ENCODE peak calls at places on chromosomes 16 and 17, in six cellular contexts. J, M, Q, L, U and T are unnamed samples.

GRCh38 chr17:2925011-2925410 is 128.8 kb downstream of the RAP1GAP2 start:
- DNase-seq in J (no peak), M (no peak), Q (no peak), L (peak), U (no peak), T (no peak)

GRCh38 chr17:50943575-50943933 is 77.4 kb upstream of the TOB1 start:
- DNase-seq in J (no peak), M (no peak), Q (no peak), L (no peak), U (no peak), T (no peak)

GRCh38 chr17:1709971-1710806 is at the start of gene TLCD2:
- DNase-seq in J (peak), M (peak), Q (peak), L (no peak), U (no peak), T (peak)

GRCh38 chr16:82675300-82675699 is 48.5 kb downstream of the CDH13 start:
- DNase-seq in J (no peak), M (no peak), Q (no peak), L (no peak), U (no peak), T (no peak)

GRCh38 chr16:83781-84615 is 6.0 kb downstream of the MPG start:
- DNase-seq in J (no peak), M (no peak), Q (no peak), L (no peak), U (no peak), T (no peak)

GRCh38 chr16:81620796-81621195 is 158.3 kb upstream of the PLCG2 start:
- DNase-seq in J (no peak), M (no peak), Q (no peak), L (no peak), U (no peak), T (no peak)

GRCh38 chr17:20184977-20185619 is 175.9 kb downstream of the SPECC1 start:
- DNase-seq in J (no peak), M (no peak), Q (no peak), L (peak), U (no peak), T (no peak)

GRCh38 chr17:44220211-44221071 is 966 bp upstream of the UBTF start:
- DNase-seq in J (peak), M (peak), Q (no peak), L (peak), U (no peak), T (peak)

GRCh38 chr16:46929378-46930332 is 43.8 kb downstream of the DNAJA2 start:
- DNase-seq in J (peak), M (peak), Q (peak), L (peak), U (no peak), T (peak)

GRCh38 chr17:21177401-21177800 is 36.6 kb downstream of the TMEM11 start:
- DNase-seq in J (no peak), M (no peak), Q (no peak), L (no peak), U (no peak), T (no peak)

GRCh38 chr16:22933173-22933572 is 119.2 kb downstream of the HS3ST2 start:
- DNase-seq in J (no peak), M (no peak), Q (no peak), L (peak), U (no peak), T (no peak)
- TF ChIP-seq REST in J (no peak), M (no peak), Q (no peak), L (no peak), U (no peak), T (no peak)

DNA sequence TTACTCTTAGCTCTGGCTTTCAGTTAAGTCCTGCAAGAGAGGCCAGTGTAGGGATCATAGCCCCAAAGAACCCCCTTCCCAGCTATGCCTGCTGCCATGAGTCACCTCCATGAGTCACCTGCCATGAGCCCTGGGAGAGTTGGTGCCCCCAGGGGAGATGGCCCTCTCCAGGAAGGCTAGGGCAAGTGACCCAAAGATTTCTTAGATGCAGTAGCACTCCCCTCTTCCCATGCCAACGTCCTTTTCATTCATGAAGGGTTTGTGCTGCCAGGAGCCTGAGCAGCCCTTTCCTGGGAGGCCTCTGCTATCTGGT is 78.6 kb upstream of the LGALS9 start:
- DNase-seq in J (no peak), M (no peak), Q (peak), L (no peak), U (no peak), T (peak)
- TF ChIP-seq REST in J (no peak), M (no peak), Q (no peak), L (no peak), U (no peak), T (no peak)

DNA sequence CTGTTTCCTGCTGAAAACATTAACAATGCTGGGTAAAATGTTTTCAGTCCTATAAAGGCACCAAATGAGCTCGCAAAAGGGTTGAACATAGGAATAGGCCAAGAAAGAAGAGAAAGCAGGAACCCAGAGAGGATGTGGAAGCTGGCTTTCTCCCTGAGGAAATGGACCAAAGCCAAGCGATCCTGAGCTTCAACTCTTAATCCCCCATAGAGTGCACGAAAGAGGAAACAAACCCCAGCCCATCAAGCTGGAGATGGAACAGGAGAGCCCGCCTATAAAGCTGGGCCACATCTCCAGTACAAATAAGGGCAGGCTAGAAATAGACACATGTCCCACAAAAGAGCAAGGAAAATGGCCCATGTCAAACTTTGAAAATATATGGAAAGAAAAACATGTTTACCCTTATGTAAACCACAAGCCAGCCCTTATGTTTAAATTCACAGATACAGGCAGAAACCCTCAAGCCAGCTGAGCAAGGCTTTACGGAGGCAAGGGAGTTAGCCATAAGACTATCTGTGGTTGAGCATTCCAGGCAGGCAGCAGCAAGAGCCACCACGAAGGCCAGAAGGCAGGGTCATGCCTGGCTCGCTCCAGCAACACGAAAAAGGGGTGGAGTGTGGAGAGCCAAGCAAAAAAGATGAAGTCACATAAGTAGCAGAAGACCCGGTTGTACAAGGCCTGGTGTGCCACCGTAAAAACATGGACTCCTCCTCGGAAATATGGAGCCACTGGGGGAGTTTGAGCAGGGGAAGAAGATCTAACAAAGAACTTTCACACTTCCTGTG is 27.9 kb downstream of the COPRS start:
- DNase-seq in J (no peak), M (no peak), Q (no peak), L (no peak), U (no peak), T (no peak)
- TF ChIP-seq REST in J (no peak), M (no peak), Q (no peak), L (no peak), U (no peak), T (no peak)

DNA sequence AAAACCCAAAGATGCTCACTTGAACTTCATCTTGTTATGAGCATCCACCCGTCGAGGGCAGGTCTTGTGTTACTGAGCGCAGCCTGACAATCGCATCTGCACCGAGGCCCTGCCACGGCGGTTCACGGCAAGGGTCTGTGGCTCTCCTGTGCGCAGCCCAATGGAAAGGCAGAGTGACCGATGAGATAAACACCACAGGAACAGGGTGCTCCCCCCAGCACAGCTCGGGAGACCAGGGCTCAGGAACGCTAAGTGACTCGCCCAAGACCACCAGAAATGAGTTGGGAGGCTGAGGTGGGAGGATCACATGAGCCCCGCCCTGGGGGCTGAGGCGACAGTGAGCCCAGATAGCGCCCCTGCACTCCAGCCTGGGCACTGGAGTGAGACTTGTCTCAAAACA is 134.7 kb downstream of the ANKRD11 start:
- DNase-seq in J (no peak), M (no peak), Q (no peak), L (no peak), U (no peak), T (no peak)
- TF ChIP-seq REST in J (no peak), M (no peak), Q (no peak), L (no peak), U (no peak), T (no peak)

DNA sequence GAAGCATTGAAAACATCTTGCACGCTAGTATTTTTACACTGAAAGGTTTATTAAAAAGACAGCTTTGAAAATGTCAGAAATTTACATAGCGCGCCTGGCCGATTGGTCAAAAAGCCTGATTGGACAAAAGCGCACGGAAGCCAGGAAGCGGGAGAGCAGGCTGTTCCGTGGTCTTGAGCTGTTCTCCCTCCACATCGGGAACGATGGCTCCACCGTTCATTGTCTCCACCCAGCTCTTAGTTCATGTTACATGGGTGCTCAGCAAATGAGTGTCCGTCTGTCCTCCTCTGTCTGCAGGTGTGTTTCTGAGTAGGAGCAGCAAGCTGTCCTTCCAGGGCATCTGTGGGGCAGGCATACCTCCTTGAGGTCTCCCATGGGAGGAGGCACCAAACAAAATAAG is 65.3 kb upstream of the HSBP1 start:
- DNase-seq in J (no peak), M (no peak), Q (no peak), L (no peak), U (no peak), T (no peak)
- TF ChIP-seq REST in J (no peak), M (no peak), Q (no peak), L (no peak), U (no peak), T (no peak)

GRCh38 chr17:7838291-7839075 is 4.5 kb downstream of the KDM6B start:
- DNase-seq in J (peak), M (peak), Q (no peak), L (peak), U (no peak), T (peak)
- TF ChIP-seq REST in J (no peak), M (no peak), Q (no peak), L (no peak), U (no peak), T (no peak)

GRCh38 chr16:85821441-85821901 is 22.0 kb downstream of the COX4I1 start:
- DNase-seq in J (peak), M (peak), Q (peak), L (peak), U (peak), T (peak)

GRCh38 chr16:85822145-85822544 is 22.6 kb downstream of the COX4I1 start:
- DNase-seq in J (no peak), M (no peak), Q (no peak), L (no peak), U (no peak), T (no peak)

GRCh38 chr16:85819711-85820110 is 20.2 kb downstream of the COX4I1 start:
- DNase-seq in J (no peak), M (no peak), Q (no peak), L (no peak), U (no peak), T (no peak)

GRCh38 chr16:85819245-85819644 is 19.8 kb downstream of the COX4I1 start:
- DNase-seq in J (peak), M (peak), Q (peak), L (peak), U (peak), T (peak)

DNA sequence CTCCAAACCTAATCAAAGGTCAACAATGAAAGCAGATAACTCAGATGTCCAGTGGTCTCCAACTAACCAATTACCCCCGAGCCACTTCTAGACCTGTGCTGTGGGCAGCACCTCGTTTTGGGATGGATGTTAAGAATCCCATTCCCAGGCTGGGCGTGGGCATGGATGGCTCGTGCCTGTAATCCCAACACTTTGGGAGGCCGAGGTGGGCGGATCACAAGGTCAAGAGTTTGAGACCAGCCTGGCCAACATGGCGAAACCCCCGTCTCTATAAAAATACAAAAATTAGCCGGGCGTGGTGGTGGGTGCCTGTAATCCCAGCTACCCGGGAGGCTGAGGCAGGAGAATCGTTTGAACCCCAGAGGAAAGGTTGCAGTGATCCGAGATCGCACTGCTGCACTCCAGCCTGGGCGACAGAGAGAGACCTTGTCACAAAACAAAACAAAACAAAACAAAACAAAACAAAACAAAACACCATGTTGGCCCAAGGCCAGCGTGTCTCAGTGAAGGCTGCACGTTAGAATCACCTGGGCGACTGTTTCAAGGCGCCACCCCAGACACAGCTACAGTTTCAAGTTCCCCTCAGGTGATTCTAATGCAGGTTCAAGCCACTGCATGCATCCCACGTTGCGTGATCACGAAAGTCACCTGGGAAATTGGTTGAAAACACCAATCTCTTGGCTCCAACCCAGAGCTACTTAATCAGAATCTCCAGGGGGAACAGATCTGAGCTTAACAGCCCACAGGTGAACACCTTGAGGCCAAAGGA is 21.3 kb downstream of the COX4I1 start:
- DNase-seq in J (no peak), M (no peak), Q (peak), L (no peak), U (no peak), T (no peak)
- TF ChIP-seq REST in J (no peak), M (no peak), Q (no peak), L (no peak), U (no peak), T (no peak)

GRCh38 chr17:41811549-41812175 is at the start of gene P3H4:
- DNase-seq in J (peak), M (peak), Q (peak), L (peak), U (no peak), T (peak)

GRCh38 chr17:41813699-41814124 is 908 bp downstream of the FKBP10 start:
- DNase-seq in J (no peak), M (no peak), Q (no peak), L (no peak), U (no peak), T (no peak)

GRCh38 chr17:41813039-41813680 is 356 bp downstream of the FKBP10 start:
- DNase-seq in J (peak), M (no peak), Q (no peak), L (no peak), U (no peak), T (no peak)

GRCh38 chr17:41810659-41811548 is 845 bp downstream of the P3H4 start:
- DNase-seq in J (peak), M (peak), Q (no peak), L (no peak), U (no peak), T (no peak)

GRCh38 chr17:41812176-41813038 is at the start of gene FKBP10:
- DNase-seq in J (peak), M (peak), Q (peak), L (peak), U (no peak), T (peak)
- TF ChIP-seq REST in J (no peak), M (no peak), Q (no peak), L (no peak), U (no peak), T (no peak)

DNA sequence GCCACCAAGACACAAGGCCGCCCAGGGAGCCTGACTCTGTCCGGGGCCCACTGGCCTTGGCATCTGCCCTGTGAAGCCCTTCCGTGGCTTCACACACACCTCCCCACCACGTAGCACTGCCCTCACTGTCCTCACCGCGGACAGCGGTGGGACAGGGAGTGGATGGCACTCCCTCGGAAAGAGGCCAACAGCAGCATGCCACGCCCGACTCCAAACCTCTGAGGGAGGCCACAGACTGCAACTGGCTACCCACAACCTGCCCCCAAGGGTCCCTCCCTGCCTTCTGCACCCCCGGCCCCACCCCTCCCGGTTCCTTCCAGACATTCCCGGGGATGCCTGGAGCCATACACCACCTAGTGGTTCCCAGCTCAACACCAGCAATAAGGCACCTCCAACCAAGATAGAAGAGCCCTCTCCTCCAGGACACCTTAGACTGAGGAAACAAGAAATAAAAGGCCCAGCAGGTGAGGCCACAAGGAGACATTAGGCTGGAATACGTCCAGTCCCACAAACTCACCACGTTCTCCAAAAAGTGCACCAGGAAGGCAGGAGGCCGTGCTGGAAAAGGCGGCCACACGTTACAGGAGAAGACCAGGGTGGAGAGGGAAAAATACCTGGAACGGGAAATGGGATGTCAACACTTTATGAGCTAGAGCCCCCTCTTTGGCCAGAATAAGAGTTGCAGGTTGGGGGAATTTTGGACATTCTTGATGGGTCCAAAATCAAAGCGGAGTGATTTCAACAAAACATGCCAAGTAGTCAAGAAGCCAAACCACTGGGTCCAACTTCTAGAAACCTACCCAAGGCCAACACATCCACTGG is 310.0 kb downstream of the SOX9 start:
- DNase-seq in J (peak), M (peak), Q (peak), L (no peak), U (no peak), T (no peak)
- TF ChIP-seq REST in J (no peak), M (no peak), Q (no peak), L (no peak), U (no peak), T (no peak)

GRCh38 chr17:62630365-62631085 is 3.1 kb downstream of the MRC2 start:
- DNase-seq in J (no peak), M (no peak), Q (no peak), L (no peak), U (no peak), T (no peak)
- TF ChIP-seq REST in J (no peak), M (no peak), Q (no peak), L (no peak), U (no peak), T (no peak)